ENCODE peak calls at places on chromosomes 3 and 15, in six cellular contexts. Y is NCI-H460, F is A172, U is epithelial cell of esophagus, P is lower leg skin, X is left colon. D is an unnamed sample.

GRCh38 chr3:9193633-9194032 is 55.8 kb downstream of the SRGAP3 start:
- DNase-seq in Y (no peak), F (no peak), U (no peak), P (no peak), X (no peak), D (no peak)

GRCh38 chr3:102079809-102080197 is 230.5 kb downstream of the NFKBIZ start:
- DNase-seq in Y (no peak), F (no peak), U (no peak), P (no peak), X (no peak), D (no peak)

GRCh38 chr3:46299608-46300460 is 54.1 kb upstream of the CCR2 start:
- DNase-seq in Y (no peak), F (no peak), U (no peak), P (no peak), X (no peak), D (peak; percentile 12)

GRCh38 chr15:43382310-43382709 is 11.4 kb downstream of the TUBGCP4 start:
- DNase-seq in Y (no peak), F (no peak), U (no peak), P (no peak), X (no peak), D (no peak)

GRCh38 chr3:55282994-55283393 is 204.1 kb downstream of the WNT5A start:
- DNase-seq in Y (no peak), F (no peak), U (no peak), P (no peak), X (no peak), D (no peak)

GRCh38 chr3:69781593-69781992 is 42.3 kb downstream of the MITF start:
- DNase-seq in Y (no peak), F (no peak), U (no peak), P (no peak), X (no peak), D (no peak)

GRCh38 chr3:127153506-127153815 is 39.5 kb upstream of the PRR23E start:
- DNase-seq in Y (no peak), F (no peak), U (no peak), P (no peak), X (no peak), D (no peak)

GRCh38 chr3:119555309-119555735 is 4.1 kb downstream of the CD80 start:
- DNase-seq in Y (no peak), F (no peak), U (no peak), P (peak; percentile 19), X (no peak), D (no peak)

GRCh38 chr15:90388462-90389182 is 580 bp downstream of the IQGAP1 start:
- DNase-seq in Y (peak; percentile 32), F (no peak), U (peak; percentile 58), P (peak; percentile 65), X (peak; percentile 81), D (peak; percentile 50)

GRCh38 chr3:58529516-58530353 is 7.3 kb downstream of the ACOX2 start:
- DNase-seq in Y (no peak), F (no peak), U (no peak), P (no peak), X (peak; percentile 35), D (no peak)

GRCh38 chr3:119783255-119783654 is 1.4 kb downstream of the NR1I2 start:
- DNase-seq in Y (no peak), F (no peak), U (no peak), P (no peak), X (no peak), D (no peak)

GRCh38 chr15:83973816-83974215 is 261.8 kb upstream of the GOLGA6L4 start:
- DNase-seq in Y (no peak), F (no peak), U (peak; percentile 20), P (no peak), X (no peak), D (no peak)

GRCh38 chr3:195270350-195271115 is 426 bp downstream of the XXYLT1 start:
- DNase-seq in Y (peak; percentile 51), F (peak; percentile 49), U (peak; percentile 47), P (no peak), X (peak; percentile 84), D (peak; percentile 57)

GRCh38 chr15:57947781-57948180 is 117.7 kb downstream of the ALDH1A2 start:
- DNase-seq in Y (no peak), F (no peak), U (no peak), P (no peak), X (no peak), D (no peak)

GRCh38 chr3:27147215-27147614 is 222.0 kb downstream of the NEK10 start:
- DNase-seq in Y (no peak), F (peak; percentile 11), U (peak; percentile 58), P (no peak), X (no peak), D (no peak)

GRCh38 chr15:57570994-57571393 is 20.7 kb upstream of the MYZAP start:
- DNase-seq in Y (no peak), F (peak; percentile 70), U (peak; percentile 92), P (no peak), X (no peak), D (peak; percentile 87)

GRCh38 chr3:43281020-43281419 is 5.3 kb upstream of the SNRK start:
- DNase-seq in Y (no peak), F (no peak), U (no peak), P (no peak), X (no peak), D (no peak)

GRCh38 chr15:60548101-60548500 is 69.2 kb upstream of the ICE2 start:
- DNase-seq in Y (no peak), F (no peak), U (no peak), P (no peak), X (no peak), D (no peak)

D was measured in mammary epithelial cell.